ENCODE peak calls at places on chromosomes 16 and 17, in five cellular contexts. R is pancreas; P is naive thymus-derived CD4-positive, alpha-beta T cell; T is psoas muscle; J is heart right ventricle. D is an unnamed sample. For H3K4me1, the result is how much of the 10 kb centered on the place peaks cover.

GRCh38 chr16:15466131-15466530 is 31.7 kb downstream of the BMERB1 start:
- ATAC-seq in T (no peak), P (no peak), R (no peak), J (no peak), D (no peak)

GRCh38 chr17:66021757-66022156 is 170.2 kb downstream of the CEP112 start:
- ATAC-seq in T (no peak), P (no peak), R (no peak), J (no peak), D (no peak)

GRCh38 chr17:71762526-71762925 is 358.3 kb upstream of the SOX9 start:
- ATAC-seq in T (no peak), J (no peak), P (no peak), R (peak), D (no peak)

GRCh38 chr16:75130150-75130771 is 13.7 kb upstream of the LDHD start:
- ATAC-seq in J (no peak), P (no peak), R (no peak), T (no peak), D (no peak)

GRCh38 chr16:69143116-69143515 is 10.7 kb downstream of the UTP4 start:
- ATAC-seq in P (no peak), J (no peak), T (no peak), R (no peak), D (no peak)

GRCh38 chr16:89827383-89828198 is 684 bp upstream of the SPIRE2 start:
- ATAC-seq in R (peak), T (no peak), P (no peak), J (peak), D (peak)

GRCh38 chr16:50600582-50601283 is 52.5 kb downstream of the NKD1 start:
- ATAC-seq in J (no peak), T (peak), R (no peak), P (no peak), D (no peak)

GRCh38 chr17:55086635-55087058 is 118.1 kb downstream of the STXBP4 start:
- ATAC-seq in J (peak), P (peak), R (peak), T (peak), D (no peak)

GRCh38 chr17:62626719-62627218 is 701 bp upstream of the MRC2 start:
- ATAC-seq in P (no peak), R (peak), T (peak), J (peak), D (peak)

GRCh38 chr17:67606896-67607604 is 110.7 kb upstream of the NOL11 start:
- ATAC-seq in J (peak), R (peak), P (no peak), T (no peak), D (no peak)

GRCh38 chr16:26643519-26643918 is 423.2 kb upstream of the C16orf82 start:
- ATAC-seq in R (no peak), J (no peak), T (no peak), P (peak), D (no peak)

GRCh38 chr17:34173221-34173620 is 81.9 kb upstream of the CCL2 start:
- ATAC-seq in R (no peak), T (no peak), P (no peak), J (no peak), D (no peak)

GRCh38 chr17:45132302-45132568 is at the start of gene PLCD3:
- ATAC-seq in P (no peak), R (no peak), T (no peak), J (no peak), D (no peak)

DNA sequence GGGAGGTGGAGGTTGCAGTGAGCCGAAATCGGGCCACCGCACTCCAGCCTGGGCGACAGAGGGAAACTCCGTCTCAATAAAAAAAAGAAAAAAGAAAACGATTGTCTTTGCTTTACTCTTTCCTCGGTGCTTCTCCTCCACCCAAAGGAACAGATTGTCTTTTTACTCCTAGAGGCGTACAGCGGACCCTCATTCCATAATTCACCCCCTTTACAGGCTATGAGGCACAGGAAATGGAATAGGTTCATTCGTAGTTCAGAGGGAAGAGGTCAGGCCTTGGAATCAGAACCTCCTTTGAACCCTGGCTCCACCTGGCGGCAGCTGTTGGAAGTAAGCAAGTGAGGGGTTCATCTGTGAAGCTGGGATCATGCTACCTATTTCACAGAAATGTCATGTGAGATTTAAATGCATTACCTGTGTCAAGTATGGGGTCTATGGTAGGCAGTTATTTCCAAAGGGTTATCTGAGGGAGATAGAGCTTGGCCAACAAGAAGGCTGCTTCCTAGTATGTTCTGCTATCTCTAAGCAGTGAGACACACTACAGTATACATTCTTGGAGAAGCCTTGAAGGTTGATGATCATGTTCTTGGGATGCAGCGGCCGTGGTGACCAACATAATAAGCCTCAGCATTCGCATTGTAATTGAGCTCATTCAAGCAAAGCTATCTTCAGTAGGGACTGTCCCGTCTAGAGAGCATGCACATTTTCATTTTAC is 18.6 kb upstream of the ZNF689 start:
- ATAC-seq in T (peak), P (peak), J (peak), R (peak), D (peak)
- H3K27ac ChIP-seq in T (peak), P (peak), J (peak), R (no peak), D (no peak)

DNA sequence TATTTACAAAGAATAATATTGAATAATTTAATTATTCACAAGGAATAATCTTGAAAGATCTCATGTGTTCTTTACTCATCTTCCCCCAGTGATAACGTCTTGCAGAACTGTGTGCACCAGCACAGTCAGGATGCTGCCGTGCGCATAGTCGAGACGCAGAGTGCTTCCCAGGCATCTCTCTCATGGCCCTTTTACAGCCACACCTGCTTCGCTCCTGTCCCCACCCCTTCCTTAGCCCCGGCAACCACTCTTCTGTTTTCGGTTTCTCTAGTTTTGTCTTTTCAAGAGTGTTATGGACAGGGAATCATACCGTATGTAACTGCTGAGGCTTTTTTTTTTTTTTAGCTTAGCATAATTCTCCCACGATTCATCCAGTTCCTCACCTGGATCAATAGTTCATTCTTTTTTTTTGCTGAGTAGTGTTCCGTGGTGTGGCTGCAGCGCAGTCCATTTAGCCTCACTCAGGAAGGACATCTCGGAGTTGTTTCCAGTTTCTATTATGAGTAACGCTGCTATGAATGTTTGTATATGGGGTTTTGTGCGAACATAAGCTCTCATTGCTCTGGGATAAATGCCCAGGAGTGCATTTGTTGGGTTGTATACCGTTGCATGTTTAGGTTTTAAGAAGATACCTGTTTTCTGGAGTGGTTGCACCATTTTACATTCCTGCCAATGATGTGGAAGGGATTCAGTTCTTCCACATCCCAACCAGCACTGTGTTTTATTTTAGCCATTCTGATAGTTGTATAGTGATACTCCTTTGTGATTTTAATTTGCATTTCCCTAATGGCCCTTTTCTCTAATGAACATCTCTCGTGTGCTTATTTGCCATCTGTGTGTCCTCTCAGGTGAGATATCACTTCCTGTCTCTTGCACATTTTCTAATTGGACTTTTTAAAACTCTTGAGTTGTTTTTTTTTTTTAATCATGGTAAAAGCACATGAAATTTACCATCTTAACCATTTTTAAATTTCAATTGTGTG is 47.6 kb downstream of the SEC14L1 start:
- ATAC-seq in T (no peak), R (no peak), J (no peak), P (no peak), D (no peak)
- H3K4me1 ChIP-seq in T (half or more), R (under half), J (under half), P (under half), D (under half)

DNA sequence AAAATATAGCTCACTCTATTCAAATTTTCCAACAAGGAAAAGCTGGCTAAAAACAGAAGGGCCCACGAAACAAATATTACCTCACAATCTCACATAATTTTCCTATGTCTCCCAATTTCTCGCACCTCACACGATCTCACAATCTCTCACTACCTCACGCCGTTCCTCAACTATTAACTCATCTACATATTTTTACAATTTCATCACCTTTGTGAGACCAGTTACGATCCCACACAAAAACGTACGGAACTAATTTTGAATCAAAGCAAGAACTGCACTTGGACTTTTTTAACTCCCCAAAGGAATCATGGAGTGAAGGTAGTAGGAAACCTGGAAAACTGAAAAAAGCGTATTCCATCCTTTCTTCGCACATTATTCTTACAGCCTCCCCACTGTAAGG is 1.1 kb downstream of the CBX1 start:
- ATAC-seq in R (no peak), T (no peak), J (no peak), P (no peak), D (no peak)
- H3K4me3 ChIP-seq in R (peak), T (peak), J (peak), P (peak), D (peak)

GRCh38 chr16:86753399-86753798 is 175.1 kb downstream of the FOXL1 start:
- ATAC-seq in P (no peak), J (no peak), R (no peak), T (no peak), D (no peak)

GRCh38 chr16:86752582-86753175 is 174.3 kb downstream of the FOXL1 start:
- ATAC-seq in T (no peak), R (no peak), P (no peak), J (peak), D (no peak)

GRCh38 chr16:86748643-86749042 is 170.3 kb downstream of the FOXL1 start:
- ATAC-seq in J (no peak), P (no peak), R (no peak), T (no peak), D (no peak)

GRCh38 chr16:86751081-86752030 is 173.0 kb downstream of the FOXL1 start:
- ATAC-seq in R (no peak), T (peak), P (no peak), J (no peak), D (no peak)

GRCh38 chr16:86747761-86748160 is 169.4 kb downstream of the FOXL1 start:
- ATAC-seq in T (no peak), R (no peak), J (no peak), P (no peak), D (no peak)
- H3K27ac ChIP-seq in T (no peak), R (no peak), J (no peak), P (no peak), D (no peak)

GRCh38 chr17:40541060-40541872 is 24.0 kb downstream of the CCR7 start:
- ATAC-seq in R (no peak), T (no peak), P (peak), J (no peak), D (no peak)
- H3K4me1 ChIP-seq in R (under half), T (under half), P (half or more), J (half or more), D (half or more)

GRCh38 chr16:56613706-56614105 is 5.3 kb downstream of the MT2A start:
- ATAC-seq in P (no peak), T (no peak), J (no peak), R (no peak), D (no peak)
- H3K4me3 ChIP-seq in P (no peak), T (no peak), J (no peak), R (no peak), D (no peak)

GRCh38 chr16:10762336-10762995 is 18.8 kb downstream of the NUBP1 start:
- ATAC-seq in P (no peak), T (no peak), R (no peak), J (no peak), D (no peak)

GRCh38 chr16:10761388-10761787 is 17.7 kb downstream of the NUBP1 start:
- ATAC-seq in J (no peak), T (no peak), P (no peak), R (no peak), D (no peak)

GRCh38 chr16:10770907-10771306 is 27.3 kb downstream of the NUBP1 start:
- ATAC-seq in J (no peak), T (no peak), P (peak), R (no peak), D (no peak)

GRCh38 chr16:10765772-10766171 is 22.1 kb downstream of the NUBP1 start:
- ATAC-seq in T (no peak), R (no peak), J (no peak), P (peak), D (no peak)

GRCh38 chr16:10767127-10767526 is 23.5 kb downstream of the NUBP1 start:
- ATAC-seq in R (no peak), T (no peak), P (no peak), J (no peak), D (no peak)
- H3K27ac ChIP-seq in R (no peak), T (no peak), P (no peak), J (no peak), D (no peak)

GRCh38 chr17:17061516-17061915 is 19.3 kb downstream of the MPRIP start:
- ATAC-seq in P (no peak), T (no peak), J (no peak), R (peak), D (no peak)
- H3K4me1 ChIP-seq in P (under half), T (half or more), J (half or more), R (under half), D (under half)

DNA sequence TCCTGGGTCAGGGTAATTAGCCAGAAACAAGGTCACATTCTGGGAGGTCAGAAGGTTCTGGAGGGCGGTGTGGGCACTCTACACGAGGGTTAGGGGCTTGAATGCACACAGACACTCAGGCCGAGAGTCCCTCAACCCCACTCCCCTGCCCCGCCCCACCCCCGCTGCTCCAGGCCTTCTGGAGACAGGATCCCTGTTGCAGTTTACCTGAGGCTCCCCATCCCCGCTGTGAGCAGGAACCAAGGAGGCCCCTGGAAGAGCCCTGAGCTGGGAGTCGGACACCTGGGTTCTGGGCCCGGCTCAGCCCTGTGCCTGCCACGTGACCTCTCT is 4.4 kb upstream of the ACTG1 start:
- ATAC-seq in R (no peak), T (no peak), P (no peak), J (no peak), D (no peak)
- H3K4me3 ChIP-seq in R (no peak), T (peak), P (no peak), J (peak), D (peak)